ENCODE peak calls at places on chromosomes 1 and 21, in four cellular contexts. C, J, L and G are unnamed samples.

GRCh38 chr1:78716186-78716585 is 66.6 kb downstream of the IFI44 start:
- DNase-seq in C (no peak), L (no peak), J (no peak), G (no peak)

GRCh38 chr1:21451212-21451611 is 11.3 kb downstream of the NBPF3 start:
- DNase-seq in L (no peak), J (no peak), C (no peak), G (no peak)

GRCh38 chr1:4180066-4180735 is 280.1 kb upstream of the C1orf174 start:
- DNase-seq in J (peak; percentile 45), C (no peak), L (no peak), G (no peak)

GRCh38 chr1:58652351-58653184 is 47.3 kb downstream of the MYSM1 start:
- DNase-seq in C (peak; percentile 19), J (no peak), L (no peak), G (peak; percentile 53)

GRCh38 chr1:242199861-242200458 is 201.1 kb upstream of the MAP1LC3C start:
- DNase-seq in L (no peak), J (no peak), C (no peak), G (no peak)

GRCh38 chr1:152182942-152183341 is 23.9 kb upstream of the RPTN start:
- DNase-seq in C (no peak), L (no peak), J (no peak), G (no peak)

GRCh38 chr1:232142403-232143314 is 487.3 kb downstream of the SIPA1L2 start:
- DNase-seq in J (peak; percentile 87), L (no peak), C (peak; percentile 36), G (no peak)

GRCh38 chr1:156848461-156849150 is 10.3 kb downstream of the INSRR start:
- DNase-seq in C (no peak), L (no peak), J (no peak), G (peak; percentile 59)

GRCh38 chr21:38148046-38148445 is 108.7 kb upstream of the KCNJ15 start:
- DNase-seq in L (no peak), J (no peak), C (no peak), G (no peak)

GRCh38 chr1:169941982-169942830 is 48.5 kb upstream of the SCYL3 start:
- DNase-seq in J (no peak), C (no peak), L (no peak), G (no peak)

GRCh38 chr1:1703796-1704195 is 11.2 kb upstream of the SLC35E2B start:
- DNase-seq in J (peak; percentile 60), C (no peak), L (peak; percentile 33), G (no peak)

GRCh38 chr1:204295666-204296065 is 64.1 kb downstream of the PLEKHA6 start:
- DNase-seq in L (no peak), C (no peak), J (no peak), G (no peak)

GRCh38 chr1:23129846-23130245 is 38.8 kb downstream of the LUZP1 start:
- DNase-seq in J (no peak), C (no peak), L (no peak), G (no peak)

GRCh38 chr1:164590592-164590991 is 31.6 kb downstream of the PBX1 start:
- DNase-seq in L (no peak), C (no peak), J (no peak), G (no peak)

GRCh38 chr1:99731384-99731783 is 35.1 kb downstream of the FRRS1 start:
- DNase-seq in L (no peak), C (no peak), J (no peak), G (no peak)

GRCh38 chr1:91499904-91500755 is 521 bp upstream of the CDC7 start:
- DNase-seq in C (no peak), L (no peak), J (no peak), G (no peak)

GRCh38 chr21:45326169-45326833 is 38.6 kb upstream of the POFUT2 start:
- DNase-seq in C (no peak), L (peak; percentile 63), J (no peak), G (no peak)

GRCh38 chr1:56866656-56867055 is 12.1 kb downstream of the C8A start:
- DNase-seq in L (no peak), J (no peak), C (no peak), G (no peak)

GRCh38 chr1:17287377-17287776 is 20.6 kb upstream of the PADI4 start:
- DNase-seq in C (no peak), L (no peak), J (no peak), G (no peak)

GRCh38 chr1:178577882-178578281 is 65.0 kb downstream of the TEX35 start:
- DNase-seq in J (no peak), C (no peak), L (no peak), G (no peak)

GRCh38 chr1:40738831-40739230 is 44.8 kb upstream of the KCNQ4 start:
- DNase-seq in J (no peak), C (no peak), L (no peak), G (no peak)

GRCh38 chr1:15941044-15941840 is 34.7 kb downstream of the ZBTB17 start:
- DNase-seq in L (no peak), J (peak; percentile 72), C (no peak), G (no peak)
- TF ChIP-seq CTCF in L (no peak), J (no peak), C (no peak), G (no peak)

DNA sequence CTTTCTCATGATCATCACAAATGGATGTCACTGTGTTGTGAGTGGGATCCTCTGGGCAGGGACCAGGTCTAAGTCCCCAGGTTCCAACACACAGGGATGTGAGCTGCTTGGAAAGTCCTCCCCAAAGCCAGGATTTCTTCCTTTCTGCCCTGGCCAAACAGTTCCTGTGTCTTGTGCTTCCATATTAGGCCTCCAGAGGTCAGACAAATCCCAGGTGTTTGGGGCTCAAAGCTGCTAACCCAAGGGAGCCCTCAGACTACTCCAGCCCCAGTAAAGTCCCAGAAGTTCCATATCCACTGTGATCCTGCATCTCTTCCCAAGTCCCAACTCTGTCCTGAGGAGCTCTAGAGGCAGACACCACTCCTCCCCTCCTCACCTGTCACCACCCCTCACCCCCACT is 27.7 kb upstream of the MAGOH start:
- DNase-seq in J (no peak), C (no peak), L (no peak), G (no peak)
- TF ChIP-seq CTCF in J (no peak), C (no peak), L (no peak), G (no peak)

DNA sequence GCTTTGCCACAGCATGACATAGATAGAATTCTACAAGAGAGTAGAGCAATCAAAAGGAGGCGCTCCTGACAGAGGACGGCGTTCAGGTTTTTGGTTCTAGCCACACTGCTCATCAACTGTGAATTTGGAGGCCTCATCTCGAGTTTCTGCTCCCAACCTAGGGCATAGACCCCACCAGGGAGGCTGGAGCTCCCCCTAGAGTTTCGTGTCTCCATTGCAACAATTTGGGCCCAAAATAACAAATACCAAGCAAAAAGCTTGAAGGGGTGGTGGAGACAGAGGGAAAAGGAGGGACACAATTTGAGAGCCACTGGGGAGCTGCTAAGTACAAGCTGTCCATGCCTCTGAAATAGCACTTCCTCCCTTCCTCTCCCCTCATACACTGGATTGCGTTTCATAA is 297.0 kb downstream of the GPATCH2 start:
- DNase-seq in J (no peak), C (no peak), L (no peak), G (peak; percentile 55)
- TF ChIP-seq CTCF in J (peak; percentile 35), C (peak; percentile 24), L (peak; percentile 47), G (peak; percentile 57)

GRCh38 chr1:43969746-43970466 is at the start of gene DPH2:
- DNase-seq in C (peak; percentile 93), J (peak; percentile 98), L (peak; percentile 97), G (peak; percentile 95)
- TF ChIP-seq CTCF in C (no peak), J (no peak), L (no peak), G (no peak)

DNA sequence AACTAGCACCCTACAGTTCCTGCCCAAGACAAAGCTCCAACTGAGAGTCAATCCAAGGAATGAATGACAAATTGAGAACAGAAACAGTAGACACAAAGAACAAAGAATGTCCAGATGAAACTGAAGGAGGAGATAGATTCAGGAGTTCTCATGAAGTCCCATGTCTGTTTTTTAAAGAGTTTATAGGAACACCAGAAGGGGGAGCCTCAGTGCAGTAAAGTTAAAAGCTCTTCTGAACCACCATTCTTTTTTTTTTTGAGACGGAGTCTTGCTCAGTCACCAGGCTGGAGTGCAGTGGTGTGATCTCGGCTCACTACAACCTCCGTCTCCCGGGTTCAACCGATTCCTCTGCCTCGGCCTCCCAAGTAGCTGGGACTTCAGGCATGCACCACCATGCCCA is 323.6 kb downstream of the MRPL39 start:
- DNase-seq in L (no peak), J (no peak), C (no peak), G (peak; percentile 15)
- TF ChIP-seq CTCF in L (no peak), J (no peak), C (no peak), G (peak; percentile 29)